ENCODE peak calls at places on chromosomes 7 and 10, in six cellular contexts. M, G, E, R, Q and I are unnamed samples.

GRCh38 chr7:78489423-78489822 is 690.9 kb downstream of the PHTF2 start:
- DNase-seq in M (no peak), G (no peak), E (no peak), R (no peak), Q (no peak), I (no peak)

GRCh38 chr10:99418910-99419624 is 11.4 kb downstream of the GOT1 start:
- DNase-seq in M (no peak), G (no peak), E (no peak), R (no peak), Q (no peak), I (no peak)

GRCh38 chr7:64101126-64101942 is 56.1 kb downstream of the ZNF727 start:
- DNase-seq in M (no peak), G (no peak), E (no peak), R (no peak), Q (no peak), I (no peak)

GRCh38 chr7:77995717-77996116 is 197.1 kb downstream of the PHTF2 start:
- DNase-seq in M (no peak), G (no peak), E (no peak), R (no peak), Q (no peak), I (no peak)

GRCh38 chr10:123221418-123221817 is 67.2 kb downstream of the BUB3 start:
- DNase-seq in M (no peak), G (no peak), E (no peak), R (no peak), Q (no peak), I (no peak)

GRCh38 chr10:31650010-31650409 is 278.6 kb downstream of the ARHGAP12 start:
- DNase-seq in M (peak; percentile 81), G (peak; percentile 87), E (no peak), R (peak; percentile 89), Q (peak; percentile 61), I (no peak)

GRCh38 chr10:13629116-13629515 is 42.4 kb downstream of the PRPF18 start:
- DNase-seq in M (no peak), G (no peak), E (no peak), R (no peak), Q (no peak), I (no peak)

GRCh38 chr10:113933894-113934532 is 79.6 kb downstream of the NHLRC2 start:
- DNase-seq in M (no peak), G (no peak), E (no peak), R (no peak), Q (no peak), I (no peak)

GRCh38 chr7:116339564-116339963 is 129.2 kb downstream of the TES start:
- DNase-seq in M (no peak), G (no peak), E (no peak), R (no peak), Q (peak; percentile 40), I (no peak)

GRCh38 chr7:114959931-114960330 is 38.0 kb downstream of the MDFIC start:
- DNase-seq in M (no peak), G (no peak), E (no peak), R (no peak), Q (no peak), I (no peak)

GRCh38 chr7:12814107-12814506 is 126.7 kb downstream of the ARL4A start:
- DNase-seq in M (no peak), G (no peak), E (no peak), R (no peak), Q (no peak), I (no peak)

GRCh38 chr7:135349746-135350145 is 116.1 kb downstream of the STRA8 start:
- DNase-seq in M (no peak), G (no peak), E (no peak), R (no peak), Q (no peak), I (no peak)

GRCh38 chr7:131602304-131602993 is 46.0 kb upstream of the PODXL start:
- DNase-seq in M (no peak), G (no peak), E (no peak), R (no peak), Q (no peak), I (no peak)

GRCh38 chr10:13078912-13079775 is 20.8 kb upstream of the OPTN start:
- DNase-seq in M (no peak), G (no peak), E (no peak), R (no peak), Q (peak; percentile 87), I (no peak)

GRCh38 chr10:110802090-110802489 is 69.6 kb upstream of the PDCD4 start:
- DNase-seq in M (no peak), G (no peak), E (no peak), R (no peak), Q (peak; percentile 60), I (no peak)

DNA sequence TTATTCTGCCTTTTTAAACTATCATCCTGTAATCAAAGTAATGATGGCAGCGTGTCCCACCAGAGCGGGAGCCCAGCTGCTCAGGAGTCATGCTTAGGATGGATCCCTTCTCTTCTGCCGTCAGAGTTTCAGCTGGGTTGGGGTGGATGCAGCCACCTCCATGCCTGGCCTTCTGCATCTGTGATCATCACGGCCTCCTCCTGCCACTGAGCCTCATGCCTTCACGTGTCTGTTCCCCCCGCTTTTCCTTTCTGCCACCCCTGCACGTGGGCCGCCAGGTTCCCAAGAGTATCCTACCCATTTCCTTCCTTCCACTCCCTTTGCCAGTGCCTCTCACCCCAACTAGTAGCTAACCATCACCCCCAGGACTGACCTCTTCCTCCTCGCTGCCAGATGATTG is 151.5 kb downstream of the EGFR start:
- DNase-seq in M (no peak), G (no peak), E (no peak), R (no peak), Q (no peak), I (no peak)
- H3K36me3 ChIP-seq in M (no peaks in the 10 kb centered on the region), G (peaks cover 3% of the 10 kb centered on the region), E (peaks cover 69% of the 10 kb centered on the region), R (peaks cover 4% of the 10 kb centered on the region), Q (peaks cover 4% of the 10 kb centered on the region), I (no peaks in the 10 kb centered on the region)

GRCh38 chr7:38367301-38367700 is 93.9 kb upstream of the TARP start:
- DNase-seq in M (no peak), G (no peak), E (no peak), R (no peak), Q (no peak), I (no peak)
- H3K4me3 ChIP-seq in M (no peak overlapping the region), G (no peak overlapping the region), E (peak overlapping the region; percentile 15), R (no peak overlapping the region), Q (no peak overlapping the region), I (peak overlapping the region; percentile 38)

GRCh38 chr10:126880926-126881325 is 24.3 kb upstream of the DOCK1 start:
- DNase-seq in M (no peak), G (no peak), E (no peak), R (no peak), Q (no peak), I (no peak)
- H3K27me3 ChIP-seq in M (peaks cover 4% of the 10 kb centered on the region), G (peaks cover 24% of the 10 kb centered on the region), E (no peaks in the 10 kb centered on the region), R (peaks cover 4% of the 10 kb centered on the region), Q (no peaks in the 10 kb centered on the region), I (no peaks in the 10 kb centered on the region)

GRCh38 chr7:157822688-157823031 is 485.9 kb downstream of the DNAJB6 start:
- DNase-seq in M (no peak), G (no peak), E (no peak), R (no peak), Q (no peak), I (no peak)
- H3K36me3 ChIP-seq in M (no peaks in the 10 kb centered on the region), G (no peaks in the 10 kb centered on the region), E (no peaks in the 10 kb centered on the region), R (no peaks in the 10 kb centered on the region), Q (no peaks in the 10 kb centered on the region), I (no peaks in the 10 kb centered on the region)